ENCODE peak calls at places on chromosomes 1 and 21, in eight cellular contexts. C, M, O, P, Z, Q, A and B are unnamed samples.

GRCh38 chr1:37315236-37315870 is 159.0 kb upstream of the ZC3H12A start:
- DNase-seq in C (no peak), M (no peak), O (no peak), P (peak), Z (no peak), Q (no peak), A (no peak), B (no peak)

GRCh38 chr1:8524637-8525157 is 206.8 kb downstream of the SLC45A1 start:
- DNase-seq in C (no peak), M (no peak), O (no peak), P (no peak), Z (no peak), Q (no peak), A (no peak), B (no peak)

GRCh38 chr1:167599839-167600581 is 30.0 kb upstream of the RCSD1 start:
- DNase-seq in C (no peak), M (peak), O (peak), P (no peak), Z (peak), Q (peak), A (peak), B (no peak)

GRCh38 chr21:39094847-39095525 is 88.3 kb downstream of the PSMG1 start:
- DNase-seq in C (no peak), M (no peak), O (no peak), P (no peak), Z (no peak), Q (no peak), A (no peak), B (no peak)

GRCh38 chr1:51714374-51715019 is 97.6 kb downstream of the OSBPL9 start:
- DNase-seq in C (no peak), M (no peak), O (no peak), P (no peak), Z (no peak), Q (no peak), A (no peak), B (no peak)

GRCh38 chr1:112735752-112736151 is 20.6 kb upstream of the PPM1J start:
- DNase-seq in C (peak), M (no peak), O (no peak), P (no peak), Z (no peak), Q (peak), A (peak), B (no peak)

GRCh38 chr1:91004145-91004544 is 17.7 kb downstream of the ZNF644 start:
- DNase-seq in C (no peak), M (no peak), O (no peak), P (no peak), Z (no peak), Q (no peak), A (no peak), B (no peak)

GRCh38 chr1:198199105-198199504 is 42.3 kb downstream of the NEK7 start:
- DNase-seq in C (no peak), M (peak), O (no peak), P (peak), Z (no peak), Q (no peak), A (no peak), B (no peak)

GRCh38 chr1:179143332-179143731 is 61.5 kb downstream of the TOR3A start:
- DNase-seq in C (peak), M (no peak), O (no peak), P (no peak), Z (no peak), Q (no peak), A (no peak), B (no peak)

GRCh38 chr1:46687095-46687659 is 15.5 kb downstream of the TEX38 start:
- DNase-seq in C (no peak), M (no peak), O (peak), P (no peak), Z (peak), Q (no peak), A (no peak), B (peak)

GRCh38 chr1:234515411-234515810 is 36.4 kb upstream of the TARBP1 start:
- DNase-seq in C (no peak), M (no peak), O (no peak), P (no peak), Z (no peak), Q (no peak), A (no peak), B (no peak)

GRCh38 chr1:215466361-215466760 is 100.7 kb upstream of the KCTD3 start:
- DNase-seq in C (no peak), M (no peak), O (no peak), P (no peak), Z (no peak), Q (no peak), A (no peak), B (no peak)

GRCh38 chr1:5514519-5515183 is 477.6 kb downstream of the NPHP4 start:
- DNase-seq in C (no peak), M (peak), O (peak), P (peak), Z (peak), Q (peak), A (peak), B (peak)

GRCh38 chr1:199129247-199129646 is 490.4 kb downstream of the PTPRC start:
- DNase-seq in C (no peak), M (no peak), O (no peak), P (no peak), Z (no peak), Q (no peak), A (no peak), B (no peak)

GRCh38 chr1:1074631-1075147 is 583 bp upstream of the RNF223 start:
- DNase-seq in C (no peak), M (no peak), O (no peak), P (no peak), Z (no peak), Q (no peak), A (no peak), B (no peak)

GRCh38 chr1:20164694-20165202 is 21.1 kb upstream of the UBXN10 start:
- DNase-seq in C (no peak), M (no peak), O (no peak), P (no peak), Z (peak), Q (no peak), A (no peak), B (peak)

GRCh38 chr1:9766759-9767442 is 56.9 kb downstream of the CLSTN1 start:
- DNase-seq in C (peak), M (no peak), O (no peak), P (no peak), Z (no peak), Q (peak), A (no peak), B (peak)

GRCh38 chr1:53458634-53459033 is 565 bp upstream of the DMRTB1 start:
- DNase-seq in C (no peak), M (no peak), O (no peak), P (no peak), Z (no peak), Q (no peak), A (no peak), B (no peak)

GRCh38 chr1:22163578-22163977 is 20.7 kb upstream of the WNT4 start:
- DNase-seq in C (no peak), M (no peak), O (no peak), P (no peak), Z (no peak), Q (no peak), A (no peak), B (no peak)

GRCh38 chr1:175072131-175072941 is 4.7 kb downstream of the TNN start:
- DNase-seq in C (peak), M (no peak), O (peak), P (peak), Z (peak), Q (no peak), A (peak), B (no peak)

GRCh38 chr1:205748398-205749093 is 1.4 kb downstream of the NUCKS1 start:
- DNase-seq in C (peak), M (peak), O (no peak), P (no peak), Z (no peak), Q (peak), A (peak), B (no peak)

GRCh38 chr1:33080885-33081553 is at the start of gene AZIN2:
- DNase-seq in C (peak), M (peak), O (peak), P (peak), Z (peak), Q (peak), A (peak), B (peak)

GRCh38 chr1:113675299-113675698 is 84.0 kb downstream of the PHTF1 start:
- DNase-seq in C (no peak), M (no peak), O (no peak), P (no peak), Z (no peak), Q (no peak), A (no peak), B (no peak)

GRCh38 chr21:31394309-31394708 is 50.2 kb upstream of the TIAM1 start:
- DNase-seq in C (no peak), M (no peak), O (no peak), P (no peak), Z (no peak), Q (no peak), A (no peak), B (no peak)

GRCh38 chr1:161676958-161677689 is 14.2 kb downstream of the FCGR2B start:
- DNase-seq in C (no peak), M (no peak), O (no peak), P (no peak), Z (no peak), Q (no peak), A (no peak), B (no peak)

GRCh38 chr1:7043729-7044470 is 258.6 kb downstream of the CAMTA1 start:
- DNase-seq in C (no peak), M (no peak), O (no peak), P (peak), Z (no peak), Q (no peak), A (no peak), B (no peak)

GRCh38 chr1:214709241-214709640 is 106.2 kb downstream of the CENPF start:
- DNase-seq in C (no peak), M (no peak), O (no peak), P (no peak), Z (no peak), Q (no peak), A (no peak), B (no peak)

GRCh38 chr1:227947678-227948492 is at the start of gene WNT9A:
- DNase-seq in C (peak), M (no peak), O (no peak), P (no peak), Z (peak), Q (peak), A (no peak), B (peak)

GRCh38 chr1:240854367-240854766 is 242.4 kb upstream of the GREM2 start:
- DNase-seq in C (no peak), M (no peak), O (no peak), P (no peak), Z (no peak), Q (no peak), A (no peak), B (no peak)

GRCh38 chr1:94358630-94359599 is 59.3 kb upstream of the ABCD3 start:
- DNase-seq in C (no peak), M (no peak), O (no peak), P (no peak), Z (peak), Q (no peak), A (no peak), B (no peak)

GRCh38 chr1:224632381-224632871 is 16.3 kb downstream of the CNIH3 start:
- DNase-seq in C (peak), M (no peak), O (no peak), P (no peak), Z (no peak), Q (no peak), A (no peak), B (no peak)

GRCh38 chr1:159826436-159827101 is at the start of gene SLAMF8:
- DNase-seq in C (no peak), M (no peak), O (peak), P (no peak), Z (peak), Q (no peak), A (peak), B (peak)

GRCh38 chr1:76238094-76238551 is 163.6 kb downstream of the ST6GALNAC3 start:
- DNase-seq in C (no peak), M (no peak), O (no peak), P (no peak), Z (no peak), Q (no peak), A (no peak), B (no peak)

GRCh38 chr21:42518216-42518615 is 4.6 kb downstream of the SLC37A1 start:
- DNase-seq in C (no peak), M (no peak), O (no peak), P (no peak), Z (no peak), Q (peak), A (no peak), B (no peak)

GRCh38 chr1:24929091-24929875 is 793 bp downstream of the RUNX3 start:
- DNase-seq in C (no peak), M (peak), O (no peak), P (peak), Z (no peak), Q (no peak), A (peak), B (peak)

GRCh38 chr1:1771096-1771495 is 7.2 kb downstream of the NADK start:
- DNase-seq in C (no peak), M (no peak), O (no peak), P (no peak), Z (no peak), Q (no peak), A (no peak), B (no peak)

GRCh38 chr1:221602866-221603265 is 139.0 kb downstream of the DUSP10 start:
- DNase-seq in C (no peak), M (no peak), O (no peak), P (no peak), Z (no peak), Q (no peak), A (no peak), B (no peak)

GRCh38 chr1:64923294-64923718 is 43.0 kb downstream of the JAK1 start:
- DNase-seq in C (no peak), M (no peak), O (no peak), P (no peak), Z (no peak), Q (no peak), A (peak), B (no peak)